ENCODE peak calls at places on chromosomes 11 and 22, in seven cellular contexts. One of them, this sample, is unnamed.

GRCh38 chr11:19631657-19632325 is 80.8 kb upstream of the NAV2 start:
- DNase-seq in GM23248: peak
- DNase-seq in H1: no peak
- DNase-seq in mammary epithelial cell: peak
- DNase-seq in fibroblast of lung: no peak
- DNase-seq in PC-3: no peak
- DNase-seq in A673: no peak
- DNase-seq in this sample: no peak

GRCh38 chr22:21443057-21443734 is 24.0 kb upstream of the TMEM191C start:
- DNase-seq in GM23248: no peak
- DNase-seq in H1: no peak
- DNase-seq in mammary epithelial cell: no peak
- DNase-seq in fibroblast of lung: no peak
- DNase-seq in PC-3: no peak
- DNase-seq in A673: no peak
- DNase-seq in this sample: no peak

GRCh38 chr11:120718171-120718570 is 206.6 kb downstream of the GRIK4 start:
- DNase-seq in GM23248: no peak
- DNase-seq in H1: no peak
- DNase-seq in mammary epithelial cell: no peak
- DNase-seq in fibroblast of lung: no peak
- DNase-seq in PC-3: no peak
- DNase-seq in A673: no peak
- DNase-seq in this sample: no peak

GRCh38 chr11:131629925-131630324 is 259.5 kb downstream of the NTM start:
- DNase-seq in GM23248: no peak
- DNase-seq in H1: no peak
- DNase-seq in mammary epithelial cell: no peak
- DNase-seq in fibroblast of lung: no peak
- DNase-seq in PC-3: no peak
- DNase-seq in A673: no peak
- DNase-seq in this sample: no peak

GRCh38 chr11:75159081-75159953 is 8.4 kb downstream of the SLCO2B1 start:
- DNase-seq in GM23248: no peak
- DNase-seq in H1: no peak
- DNase-seq in mammary epithelial cell: no peak
- DNase-seq in fibroblast of lung: no peak
- DNase-seq in PC-3: no peak
- DNase-seq in A673: no peak
- DNase-seq in this sample: no peak

GRCh38 chr22:46875089-46875488 is 112.6 kb downstream of the TBC1D22A start:
- DNase-seq in GM23248: no peak
- DNase-seq in H1: no peak
- DNase-seq in mammary epithelial cell: no peak
- DNase-seq in fibroblast of lung: peak
- DNase-seq in PC-3: no peak
- DNase-seq in A673: no peak
- DNase-seq in this sample: no peak

GRCh38 chr11:12598330-12599256 is 75.6 kb upstream of the TEAD1 start:
- DNase-seq in GM23248: no peak
- DNase-seq in H1: no peak
- DNase-seq in mammary epithelial cell: peak
- DNase-seq in fibroblast of lung: peak
- DNase-seq in PC-3: no peak
- DNase-seq in A673: peak
- DNase-seq in this sample: no peak

GRCh38 chr22:46931414-46931813 is 169.0 kb downstream of the TBC1D22A start:
- DNase-seq in GM23248: no peak
- DNase-seq in H1: no peak
- DNase-seq in mammary epithelial cell: peak
- DNase-seq in fibroblast of lung: no peak
- DNase-seq in PC-3: peak
- DNase-seq in A673: peak
- DNase-seq in this sample: no peak

GRCh38 chr11:64743591-64744543 is at the start of gene RASGRP2:
- DNase-seq in GM23248: peak
- DNase-seq in H1: no peak
- DNase-seq in mammary epithelial cell: no peak
- DNase-seq in fibroblast of lung: no peak
- DNase-seq in PC-3: peak
- DNase-seq in A673: no peak
- DNase-seq in this sample: no peak

GRCh38 chr22:25083414-25084166 is 116.1 kb upstream of the CRYBB3 start:
- DNase-seq in GM23248: no peak
- DNase-seq in H1: no peak
- DNase-seq in mammary epithelial cell: peak
- DNase-seq in fibroblast of lung: no peak
- DNase-seq in PC-3: no peak
- DNase-seq in A673: no peak
- DNase-seq in this sample: no peak

GRCh38 chr11:70225629-70226582 is 22.8 kb downstream of the FADD start:
- DNase-seq in GM23248: no peak
- DNase-seq in H1: no peak
- DNase-seq in mammary epithelial cell: no peak
- DNase-seq in fibroblast of lung: peak
- DNase-seq in PC-3: no peak
- DNase-seq in A673: peak
- DNase-seq in this sample: no peak

GRCh38 chr11:45259607-45260006 is 26.5 kb downstream of the SYT13 start:
- DNase-seq in GM23248: peak
- DNase-seq in H1: no peak
- DNase-seq in mammary epithelial cell: peak
- DNase-seq in fibroblast of lung: no peak
- DNase-seq in PC-3: peak
- DNase-seq in A673: no peak
- DNase-seq in this sample: no peak

GRCh38 chr11:26229270-26229669 is 102.7 kb upstream of the ANO3 start:
- DNase-seq in GM23248: peak
- DNase-seq in H1: no peak
- DNase-seq in mammary epithelial cell: peak
- DNase-seq in fibroblast of lung: peak
- DNase-seq in PC-3: peak
- DNase-seq in A673: peak
- DNase-seq in this sample: peak

GRCh38 chr11:72782081-72782920 is 11.5 kb downstream of the STARD10 start:
- DNase-seq in GM23248: no peak
- DNase-seq in H1: no peak
- DNase-seq in mammary epithelial cell: no peak
- DNase-seq in fibroblast of lung: no peak
- DNase-seq in PC-3: no peak
- DNase-seq in A673: no peak
- DNase-seq in this sample: no peak

GRCh38 chr22:39095971-39096370 is 1.1 kb upstream of the APOBEC3H start:
- DNase-seq in GM23248: no peak
- DNase-seq in H1: no peak
- DNase-seq in mammary epithelial cell: no peak
- DNase-seq in fibroblast of lung: no peak
- DNase-seq in PC-3: no peak
- DNase-seq in A673: no peak
- DNase-seq in this sample: no peak

GRCh38 chr11:120017582-120017981 is 120.3 kb downstream of the TRIM29 start:
- DNase-seq in GM23248: no peak
- DNase-seq in H1: no peak
- DNase-seq in mammary epithelial cell: no peak
- DNase-seq in fibroblast of lung: no peak
- DNase-seq in PC-3: no peak
- DNase-seq in A673: peak
- DNase-seq in this sample: no peak

GRCh38 chr11:126878892-126879291 is 121.7 kb downstream of the KIRREL3 start:
- DNase-seq in GM23248: no peak
- DNase-seq in H1: no peak
- DNase-seq in mammary epithelial cell: no peak
- DNase-seq in fibroblast of lung: no peak
- DNase-seq in PC-3: no peak
- DNase-seq in A673: no peak
- DNase-seq in this sample: no peak

GRCh38 chr11:113603277-113604059 is 102.6 kb downstream of the TMPRSS5 start:
- DNase-seq in GM23248: peak
- DNase-seq in H1: no peak
- DNase-seq in mammary epithelial cell: no peak
- DNase-seq in fibroblast of lung: no peak
- DNase-seq in PC-3: no peak
- DNase-seq in A673: no peak
- DNase-seq in this sample: no peak

DNA sequence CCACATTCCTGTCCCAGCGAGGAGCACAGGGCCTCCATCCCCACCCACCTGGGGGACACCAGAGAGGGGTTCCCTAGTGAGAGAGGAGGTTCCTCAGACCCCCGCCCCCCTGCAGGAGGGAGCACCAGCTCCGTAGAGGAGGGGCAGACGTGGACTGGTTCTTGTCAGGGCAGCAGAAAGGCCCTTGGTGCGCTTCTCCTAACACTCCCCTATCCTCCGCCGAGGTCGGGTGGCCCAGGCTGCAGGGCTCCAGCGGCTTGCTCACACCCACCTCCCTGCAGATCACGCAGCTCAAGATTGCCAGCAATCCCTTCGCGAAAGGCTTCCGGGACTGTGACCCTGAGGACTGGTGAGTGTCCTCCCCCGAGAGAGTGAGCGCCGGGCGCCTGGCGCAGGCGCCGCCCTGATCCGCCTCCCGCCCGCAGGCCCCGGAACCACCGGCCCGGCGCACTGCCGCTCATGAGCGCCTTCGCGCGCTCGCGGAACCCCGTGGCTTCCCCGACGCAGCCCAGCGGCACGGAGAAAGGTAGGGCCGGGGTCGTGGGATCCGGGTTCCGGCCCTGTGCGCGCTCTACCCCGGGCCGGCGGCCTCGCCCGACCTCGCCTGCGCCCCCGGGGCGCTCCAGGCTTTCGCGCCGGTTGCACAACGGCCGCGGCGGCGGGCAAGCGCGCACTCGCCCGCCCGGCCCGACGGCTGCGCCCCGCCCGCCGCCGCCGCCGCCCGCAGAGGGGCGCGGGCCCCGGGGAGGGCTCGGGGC is 5.1 kb downstream of the TBX1 start:
- DNase-seq in GM23248: peak
- DNase-seq in H1: no peak
- DNase-seq in mammary epithelial cell: no peak
- DNase-seq in fibroblast of lung: no peak
- DNase-seq in PC-3: no peak
- DNase-seq in A673: no peak
- DNase-seq in this sample: no peak
- TF ChIP-seq EZH2 in GM23248: no peak
- TF ChIP-seq EZH2 in H1: peak
- TF ChIP-seq EZH2 in mammary epithelial cell: no peak
- TF ChIP-seq EZH2 in fibroblast of lung: peak
- TF ChIP-seq EZH2 in PC-3: no peak
- TF ChIP-seq EZH2 in A673: no peak
- TF ChIP-seq EZH2 in this sample: no peak

DNA sequence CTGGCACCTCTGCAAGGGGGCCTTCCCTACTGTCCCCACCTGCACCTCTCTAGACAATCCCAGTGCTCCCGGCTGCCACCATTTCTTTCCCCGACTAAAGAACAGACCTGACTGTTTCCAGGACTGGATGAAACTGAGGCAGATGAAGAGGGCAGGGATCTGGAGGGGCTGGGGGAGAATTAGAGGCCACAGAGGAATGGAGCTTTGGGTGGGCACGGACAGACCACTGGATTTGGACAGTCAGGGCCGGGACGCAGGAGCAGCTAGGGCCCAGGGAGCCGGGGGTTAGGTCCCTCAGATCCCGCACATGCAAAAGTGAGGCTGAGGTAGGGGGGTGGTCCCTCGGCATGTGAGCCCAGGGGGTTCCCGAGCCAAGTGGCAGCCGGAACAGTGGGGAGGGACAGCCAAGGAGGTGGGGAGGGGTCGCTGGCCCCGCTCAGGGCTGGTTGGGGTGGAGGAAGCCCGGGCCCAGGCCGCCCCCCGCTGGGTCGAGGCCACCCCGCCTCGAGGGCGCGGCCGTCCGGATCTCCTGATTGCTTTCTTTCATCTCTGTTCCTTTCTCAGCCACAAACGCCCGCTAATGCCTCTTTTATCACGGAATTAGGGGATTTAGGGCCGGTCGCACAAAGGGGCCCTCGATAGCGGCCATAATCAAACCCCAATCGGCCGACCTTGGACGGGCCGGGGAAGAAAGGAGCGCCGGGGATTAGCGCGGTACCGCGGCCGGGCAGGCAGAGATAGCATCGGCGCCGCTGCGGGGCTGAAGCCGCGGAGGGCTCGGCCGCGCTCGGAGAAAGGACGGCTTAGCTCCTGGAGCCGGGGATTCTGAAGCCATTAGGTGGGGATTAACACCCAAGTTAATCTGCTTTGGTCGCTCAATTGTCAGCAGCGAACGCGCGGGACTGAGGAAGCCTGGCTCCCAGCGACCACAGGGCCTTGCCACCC is 9.3 kb downstream of the SLC25A1 start:
- DNase-seq in GM23248: peak
- DNase-seq in H1: no peak
- DNase-seq in mammary epithelial cell: no peak
- DNase-seq in fibroblast of lung: no peak
- DNase-seq in PC-3: no peak
- DNase-seq in A673: no peak
- DNase-seq in this sample: no peak
- TF ChIP-seq EZH2 in GM23248: no peak
- TF ChIP-seq EZH2 in H1: peak
- TF ChIP-seq EZH2 in mammary epithelial cell: peak
- TF ChIP-seq EZH2 in fibroblast of lung: peak
- TF ChIP-seq EZH2 in PC-3: peak
- TF ChIP-seq EZH2 in A673: peak
- TF ChIP-seq EZH2 in this sample: peak

DNA sequence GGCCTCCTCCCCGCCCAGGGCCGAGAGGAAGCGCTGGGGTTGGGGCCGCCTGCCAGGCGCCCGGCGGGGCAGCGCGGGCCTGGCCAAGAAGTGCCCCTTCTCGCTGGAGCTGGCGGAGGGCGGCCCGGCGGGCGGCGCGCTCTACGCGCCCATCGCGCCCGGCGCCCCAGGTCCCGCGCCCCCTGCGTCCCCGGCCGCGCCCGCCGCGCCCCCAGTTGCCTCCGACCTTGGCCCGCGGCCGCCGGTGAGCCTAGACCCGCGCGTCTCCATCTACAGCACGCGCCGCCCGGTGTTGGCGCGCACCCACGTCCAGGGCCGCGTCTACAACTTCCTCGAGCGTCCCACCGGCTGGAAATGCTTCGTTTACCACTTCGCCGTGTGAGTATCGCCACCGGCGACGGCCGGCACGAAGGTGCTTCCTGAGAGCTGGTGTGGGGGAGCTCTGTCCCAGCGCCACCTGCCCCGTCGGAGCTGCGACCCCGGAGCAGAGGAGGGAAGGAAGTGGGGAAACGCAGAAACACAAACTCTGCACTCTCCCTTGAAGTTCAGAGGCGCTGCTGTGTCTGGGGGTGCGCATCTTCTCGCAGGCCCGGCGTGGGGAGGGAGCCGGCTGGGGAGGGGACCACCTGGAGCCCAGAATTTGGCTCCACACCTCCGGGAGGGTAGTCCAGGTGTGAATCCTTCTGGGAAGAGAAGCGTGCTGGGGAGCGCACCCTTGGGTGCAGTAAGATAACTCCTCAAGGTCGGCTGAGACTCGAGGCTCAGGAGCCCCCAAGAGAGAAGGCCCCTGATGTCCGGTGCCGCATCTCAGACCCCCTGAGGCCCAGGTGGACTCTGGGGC is 519 bp downstream of the KCNQ1 start:
- DNase-seq in GM23248: no peak
- DNase-seq in H1: no peak
- DNase-seq in mammary epithelial cell: no peak
- DNase-seq in fibroblast of lung: no peak
- DNase-seq in PC-3: no peak
- DNase-seq in A673: no peak
- DNase-seq in this sample: no peak
- TF ChIP-seq EZH2 in GM23248: peak
- TF ChIP-seq EZH2 in H1: peak
- TF ChIP-seq EZH2 in mammary epithelial cell: peak
- TF ChIP-seq EZH2 in fibroblast of lung: no peak
- TF ChIP-seq EZH2 in PC-3: no peak
- TF ChIP-seq EZH2 in A673: peak
- TF ChIP-seq EZH2 in this sample: peak

GRCh38 chr11:128888034-128888985 is 2.8 kb upstream of the KCNJ5 start:
- DNase-seq in GM23248: no peak
- DNase-seq in H1: no peak
- DNase-seq in mammary epithelial cell: peak
- DNase-seq in fibroblast of lung: no peak
- DNase-seq in PC-3: no peak
- DNase-seq in A673: no peak
- DNase-seq in this sample: no peak
- TF ChIP-seq EZH2 in GM23248: no peak
- TF ChIP-seq EZH2 in H1: peak
- TF ChIP-seq EZH2 in mammary epithelial cell: no peak
- TF ChIP-seq EZH2 in fibroblast of lung: peak
- TF ChIP-seq EZH2 in PC-3: no peak
- TF ChIP-seq EZH2 in A673: no peak
- TF ChIP-seq EZH2 in this sample: no peak